ENCODE peak calls at places on chromosomes 12 and 14, in seven cellular contexts. A, C, Z, D, X, F and S are unnamed samples. For H3K36me3, the result is how much of the 10 kb centered on the place peaks cover.

GRCh38 chr12:123233505-123234299 is 466 bp downstream of the MTRFR start:
- DNase-seq in A (peak), C (peak), Z (no peak), D (no peak), X (no peak), F (no peak), S (no peak)

GRCh38 chr14:54722791-54723432 is 156.0 kb downstream of the SAMD4A start:
- DNase-seq in A (peak), C (peak), Z (no peak), D (no peak), X (no peak), F (no peak), S (no peak)

GRCh38 chr12:130787445-130788410 is 51.3 kb downstream of the STX2 start:
- DNase-seq in A (peak), C (no peak), Z (no peak), D (no peak), X (no peak), F (no peak), S (no peak)

GRCh38 chr12:12358528-12358927 is 1.6 kb downstream of the BORCS5 start:
- DNase-seq in A (no peak), C (no peak), Z (no peak), D (no peak), X (no peak), F (no peak), S (no peak)

GRCh38 chr14:99575043-99576023 is 28.7 kb downstream of the CCDC85C start:
- DNase-seq in A (no peak), C (peak), Z (no peak), D (peak), X (peak), F (peak), S (no peak)

GRCh38 chr12:2170376-2170775 is 117.6 kb downstream of the CACNA1C start:
- DNase-seq in A (no peak), C (no peak), Z (no peak), D (no peak), X (no peak), F (no peak), S (no peak)

GRCh38 chr14:49194067-49194466 is 392.1 kb downstream of the RPS29 start:
- DNase-seq in A (no peak), C (no peak), Z (no peak), D (no peak), X (no peak), F (peak), S (no peak)

GRCh38 chr12:55932546-55932919 is 1.6 kb downstream of the DGKA start:
- DNase-seq in A (no peak), C (no peak), Z (no peak), D (no peak), X (no peak), F (no peak), S (no peak)

GRCh38 chr12:24014853-24015590 is 65.6 kb upstream of the SOX5 start:
- DNase-seq in A (peak), C (no peak), Z (no peak), D (no peak), X (no peak), F (no peak), S (no peak)

GRCh38 chr14:24307575-24308341 is at the start of gene CIDEB:
- DNase-seq in A (peak), C (peak), Z (peak), D (peak), X (peak), F (no peak), S (no peak)

GRCh38 chr14:22865424-22866215 is 5.9 kb upstream of the LRP10 start:
- DNase-seq in A (peak), C (no peak), Z (no peak), D (no peak), X (no peak), F (no peak), S (no peak)
- TF ChIP-seq CTCF in A (peak), C (peak), Z (no peak), D (no peak), X (no peak), F (no peak), S (no peak)

GRCh38 chr12:57936513-57936883 is 4.9 kb upstream of the ATP23 start:
- DNase-seq in A (no peak), C (no peak), Z (no peak), D (no peak), X (no peak), F (no peak), S (no peak)

GRCh38 chr12:57941165-57941894 is at the start of gene ATP23:
- DNase-seq in A (peak), C (peak), Z (peak), D (peak), X (peak), F (peak), S (peak)

GRCh38 chr12:57940915-57941164 is 527 bp upstream of the ATP23 start:
- DNase-seq in A (no peak), C (no peak), Z (no peak), D (no peak), X (no peak), F (no peak), S (no peak)

GRCh38 chr12:57940052-57940914 is 1.1 kb upstream of the ATP23 start:
- DNase-seq in A (no peak), C (no peak), Z (no peak), D (no peak), X (no peak), F (no peak), S (no peak)

GRCh38 chr12:57939291-57939690 is 2.1 kb upstream of the ATP23 start:
- DNase-seq in A (no peak), C (no peak), Z (no peak), D (no peak), X (no peak), F (no peak), S (no peak)
- H3K27ac ChIP-seq in A (no peak), C (no peak), Z (no peak), D (no peak), X (no peak), F (no peak), S (no peak)

DNA sequence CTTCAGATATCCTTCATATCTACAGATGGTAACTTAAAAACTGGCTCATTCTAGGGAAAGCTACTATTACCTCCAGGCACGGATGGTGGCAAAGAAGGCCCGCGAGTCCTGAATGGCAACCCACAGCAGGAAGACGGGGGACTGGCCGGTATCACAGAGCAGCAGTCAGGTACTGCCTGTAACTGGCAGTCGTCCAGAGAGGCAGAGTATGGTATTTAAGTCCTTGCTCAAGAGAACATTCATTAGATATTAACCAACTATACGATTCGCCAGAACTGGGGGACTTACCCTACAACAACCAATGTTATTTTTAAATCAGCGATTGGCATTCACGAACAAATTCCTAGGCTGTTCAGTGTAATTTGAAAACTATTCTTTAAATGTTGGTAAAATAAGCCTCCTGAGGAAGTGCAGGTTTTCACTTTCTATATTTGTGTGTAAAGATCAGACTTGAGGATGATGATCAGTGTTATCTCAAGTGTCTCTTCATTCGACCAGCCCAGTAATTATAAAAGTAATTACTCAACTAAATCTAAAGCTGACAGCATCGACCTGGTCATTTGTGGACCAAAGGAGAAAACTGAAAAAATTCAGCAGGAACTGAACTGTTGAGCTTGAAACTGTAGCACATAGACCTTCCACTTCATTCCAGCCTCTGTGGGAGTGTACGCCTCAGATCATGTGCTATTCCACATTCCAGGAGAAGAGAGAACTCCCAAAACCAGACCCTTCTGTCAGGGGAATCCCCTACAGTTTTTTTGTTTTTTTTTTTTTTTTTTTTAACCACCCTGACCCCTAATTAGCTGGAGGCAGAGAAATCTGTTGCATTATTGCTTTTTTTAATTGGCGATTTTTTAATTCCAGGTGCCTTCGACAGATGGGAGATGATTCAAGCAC is 75.6 kb downstream of the ESR2 start:
- DNase-seq in A (no peak), C (no peak), Z (peak), D (peak), X (peak), F (no peak), S (no peak)
- H3K36me3 ChIP-seq in A (under half), C (under half), Z (under half), D (half or more), X (half or more), F (half or more), S (half or more)

DNA sequence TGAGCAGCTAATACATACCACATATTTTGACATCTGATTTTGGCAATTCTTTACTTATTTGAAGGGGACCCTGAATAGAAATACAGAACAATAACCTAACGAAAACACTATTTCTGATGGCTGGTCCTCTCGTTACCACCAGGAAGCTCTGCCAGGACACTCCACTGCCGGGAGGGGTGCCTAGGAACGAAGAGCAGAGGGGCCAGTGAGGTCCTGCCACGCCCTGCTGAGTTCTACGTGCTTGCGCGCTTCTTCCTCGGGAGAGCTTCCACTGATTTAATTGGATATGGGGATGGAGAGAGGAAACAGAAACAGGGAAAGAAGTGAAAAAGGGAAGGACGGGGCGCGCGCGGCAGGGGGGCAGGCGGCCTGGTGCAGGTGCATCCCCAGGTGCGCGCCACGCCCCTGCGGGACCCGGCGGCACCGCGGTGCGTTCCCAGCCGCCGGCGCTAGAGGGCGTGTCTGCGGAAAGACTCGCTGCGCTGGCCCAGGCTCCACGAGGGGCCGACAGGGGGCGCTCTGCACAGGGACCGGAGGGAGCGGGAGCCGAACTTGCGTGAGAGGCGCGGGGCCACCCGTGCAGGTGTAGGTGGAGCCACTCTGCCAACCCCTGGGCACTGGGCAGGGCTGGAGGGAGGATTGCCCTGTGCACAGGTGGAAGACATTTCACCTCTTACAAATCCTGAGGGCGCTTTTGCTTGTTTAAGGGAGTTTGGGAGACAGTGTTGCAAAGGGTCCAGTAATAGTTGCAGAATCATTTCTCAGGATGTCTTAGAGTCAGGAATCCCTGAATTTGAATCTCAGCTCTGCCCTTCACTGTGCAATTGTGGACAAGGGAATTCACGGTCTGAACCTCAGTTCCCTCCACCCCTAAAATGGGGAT is 986.3 kb upstream of the TMEM132C start:
- DNase-seq in A (peak), C (no peak), Z (peak), D (peak), X (peak), F (no peak), S (no peak)
- TF ChIP-seq CTCF in A (peak), C (peak), Z (peak), D (peak), X (no peak), F (peak), S (peak)

GRCh38 chr14:52845079-52845478 is 53.7 kb upstream of the GNPNAT1 start:
- DNase-seq in A (no peak), C (no peak), Z (no peak), D (no peak), X (no peak), F (no peak), S (no peak)
- H3K27ac ChIP-seq in A (no peak), C (no peak), Z (no peak), D (peak), X (peak), F (peak), S (peak)

DNA sequence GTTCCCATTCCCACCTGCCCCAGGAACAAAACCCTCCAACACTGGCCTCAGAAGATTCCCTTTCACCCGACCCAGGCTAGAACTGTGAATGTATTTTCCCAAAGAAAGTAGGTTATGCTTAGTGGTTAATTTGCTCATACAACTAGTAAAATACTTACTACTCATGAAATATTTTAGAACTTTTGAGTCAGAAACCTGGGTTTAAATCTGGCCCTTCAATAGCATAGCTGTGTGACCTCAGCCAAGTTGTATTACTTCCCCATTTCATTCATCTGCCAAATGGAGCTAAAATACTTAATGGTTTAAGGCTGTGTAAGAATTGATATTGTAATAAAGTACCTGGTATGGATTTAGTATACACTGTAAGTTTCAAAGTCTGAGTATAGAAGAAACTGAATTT is 69.1 kb upstream of the DNM1L start:
- DNase-seq in A (no peak), C (no peak), Z (no peak), D (no peak), X (no peak), F (no peak), S (no peak)
- H3K36me3 ChIP-seq in A (under half), C (under half), Z (under half), D (half or more), X (under half), F (half or more), S (half or more)

GRCh38 chr12:93699271-93700141 is 22.3 kb downstream of the CRADD start:
- DNase-seq in A (no peak), C (peak), Z (no peak), D (no peak), X (no peak), F (no peak), S (no peak)

GRCh38 chr12:93704122-93704521 is 26.9 kb downstream of the CRADD start:
- DNase-seq in A (no peak), C (no peak), Z (no peak), D (no peak), X (no peak), F (no peak), S (no peak)

GRCh38 chr12:93696462-93696861 is 19.3 kb downstream of the CRADD start:
- DNase-seq in A (no peak), C (no peak), Z (no peak), D (no peak), X (no peak), F (no peak), S (no peak)

GRCh38 chr12:93702707-93703305 is 25.6 kb downstream of the CRADD start:
- DNase-seq in A (no peak), C (no peak), Z (no peak), D (no peak), X (no peak), F (no peak), S (no peak)

DNA sequence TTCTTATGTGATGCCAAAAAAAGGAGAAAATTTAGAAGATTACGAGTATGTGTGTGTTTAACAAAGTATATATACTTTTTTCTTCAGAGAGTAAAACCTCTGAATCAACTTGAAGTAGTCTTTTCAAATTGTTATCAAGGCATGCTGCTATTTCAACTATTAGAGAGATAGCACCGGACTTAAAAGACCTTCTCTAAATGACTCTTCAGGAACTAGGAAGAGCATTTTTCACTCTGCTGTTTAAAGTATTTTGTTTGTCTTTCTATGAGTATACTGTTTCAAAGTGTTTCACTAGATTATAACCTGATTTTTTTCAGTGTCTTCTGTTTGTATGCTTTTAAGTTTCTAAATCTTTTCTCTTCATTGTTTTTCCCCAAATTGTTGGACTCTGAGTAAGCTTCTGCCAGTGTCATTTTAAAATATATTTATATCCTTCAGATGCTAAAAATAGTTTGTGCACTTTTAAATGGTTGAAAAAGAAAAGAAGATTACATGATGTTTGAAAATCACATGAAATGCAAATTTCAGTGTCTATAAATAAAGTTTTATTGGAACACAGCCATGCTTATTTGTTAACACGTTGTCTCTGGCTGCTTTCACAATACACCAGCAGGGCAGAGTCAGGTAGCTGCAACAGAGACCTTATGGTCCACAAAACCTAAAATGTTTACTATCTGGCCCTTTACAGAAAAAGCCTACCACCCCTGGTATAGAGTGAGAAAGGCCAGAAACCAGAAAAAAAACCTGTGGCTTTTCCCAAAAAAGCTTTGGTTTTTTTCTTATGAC is 21.3 kb downstream of the CRADD start:
- DNase-seq in A (no peak), C (peak), Z (no peak), D (no peak), X (no peak), F (no peak), S (no peak)
- TF ChIP-seq CTCF in A (no peak), C (no peak), Z (no peak), D (no peak), X (no peak), F (no peak), S (no peak)

GRCh38 chr12:9736931-9737705 is 4.2 kb upstream of the CLECL1 start:
- DNase-seq in A (no peak), C (no peak), Z (no peak), D (no peak), X (no peak), F (no peak), S (no peak)
- H3K27ac ChIP-seq in A (no peak), C (no peak), Z (peak), D (peak), X (peak), F (peak), S (peak)

GRCh38 chr12:96265836-96266235 is 71.7 kb downstream of the ELK3 start:
- DNase-seq in A (no peak), C (no peak), Z (no peak), D (no peak), X (no peak), F (no peak), S (no peak)
- H3K36me3 ChIP-seq in A (under half), C (under half), Z (under half), D (half or more), X (under half), F (under half), S (under half)

DNA sequence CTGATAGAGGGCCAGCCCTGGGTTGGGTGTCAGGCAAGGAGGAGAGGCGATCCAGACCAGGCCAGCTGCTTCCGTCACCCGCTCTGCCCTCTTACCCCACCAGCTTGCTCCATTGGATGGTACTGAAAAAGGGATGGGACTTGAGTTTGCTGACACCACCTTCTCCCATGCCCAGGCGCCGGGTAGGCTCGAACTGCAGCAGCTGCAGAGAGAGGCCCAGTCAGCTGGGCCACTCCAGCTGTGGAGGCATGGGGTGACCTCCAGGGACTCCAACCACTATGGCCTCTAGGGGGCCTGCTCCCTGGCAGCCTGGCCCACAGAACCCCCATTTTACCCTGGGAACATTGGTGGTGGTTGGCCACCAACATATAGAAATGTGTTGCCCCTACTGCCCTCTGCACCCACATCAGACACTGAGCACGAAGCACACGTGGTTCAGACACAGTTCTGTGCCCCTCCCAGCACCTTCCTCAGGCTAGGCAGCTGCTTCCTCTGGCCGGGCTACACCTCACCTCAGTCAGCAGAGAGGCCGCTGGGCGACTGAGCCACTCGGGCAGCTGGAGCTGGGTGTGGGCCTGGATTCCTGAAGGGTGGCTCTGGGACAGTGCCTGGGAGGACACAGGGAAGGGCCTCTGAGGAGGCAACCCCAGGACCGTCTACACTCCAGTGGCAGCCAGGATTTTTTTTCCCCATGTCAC is 16.0 kb downstream of the RPS6KL1 start:
- DNase-seq in A (no peak), C (no peak), Z (no peak), D (no peak), X (no peak), F (no peak), S (no peak)
- TF ChIP-seq CTCF in A (peak), C (peak), Z (no peak), D (no peak), X (no peak), F (no peak), S (peak)